ENCODE peak calls at places on chromosomes 6 and 20, in four cellular contexts. K, X, Z and D are unnamed samples. For H3K27me3, the result is how much of the 10 kb centered on the place peaks cover.

GRCh38 chr6:169653691-169654090 is 48.1 kb downstream of the WDR27 start:
- DNase-seq in K (no peak), X (no peak), Z (no peak), D (no peak)

GRCh38 chr6:27149140-27149539 is 98.4 kb upstream of the PRSS16 start:
- DNase-seq in Z (no peak), K (no peak), X (no peak), D (no peak)

GRCh38 chr6:162829013-162829742 is 101.4 kb downstream of the PACRG start:
- DNase-seq in X (no peak), K (no peak), Z (no peak), D (no peak)

GRCh38 chr20:60009318-60009717 is 51.1 kb downstream of the CDH26 start:
- DNase-seq in K (no peak), X (no peak), Z (no peak), D (peak)

GRCh38 chr6:42045538-42046460 is 4.5 kb upstream of the TAF8 start:
- DNase-seq in K (peak), X (peak), Z (peak), D (no peak)

GRCh38 chr6:24788031-24788665 is 10.6 kb downstream of the ARMH2 start:
- DNase-seq in K (no peak), X (no peak), Z (no peak), D (no peak)

GRCh38 chr20:49824206-49824605 is 11.6 kb downstream of the SLC9A8 start:
- DNase-seq in K (no peak), X (no peak), Z (no peak), D (no peak)

GRCh38 chr20:59031326-59032022 is 661 bp downstream of the ATP5F1E start:
- DNase-seq in K (no peak), Z (no peak), X (no peak), D (no peak)

GRCh38 chr6:77341058-77341986 is 122.0 kb downstream of the HTR1B start:
- DNase-seq in Z (peak), K (peak), X (peak), D (no peak)

GRCh38 chr6:30071858-30072257 is 3.7 kb downstream of the RNF39 start:
- DNase-seq in Z (no peak), X (no peak), K (no peak), D (no peak)

GRCh38 chr6:44001318-44001868 is 125.9 kb downstream of the MRPL14 start:
- DNase-seq in Z (no peak), X (peak), K (no peak), D (peak)
- H3K4me3 ChIP-seq in Z (no peak), X (no peak), K (no peak), D (peak)

DNA sequence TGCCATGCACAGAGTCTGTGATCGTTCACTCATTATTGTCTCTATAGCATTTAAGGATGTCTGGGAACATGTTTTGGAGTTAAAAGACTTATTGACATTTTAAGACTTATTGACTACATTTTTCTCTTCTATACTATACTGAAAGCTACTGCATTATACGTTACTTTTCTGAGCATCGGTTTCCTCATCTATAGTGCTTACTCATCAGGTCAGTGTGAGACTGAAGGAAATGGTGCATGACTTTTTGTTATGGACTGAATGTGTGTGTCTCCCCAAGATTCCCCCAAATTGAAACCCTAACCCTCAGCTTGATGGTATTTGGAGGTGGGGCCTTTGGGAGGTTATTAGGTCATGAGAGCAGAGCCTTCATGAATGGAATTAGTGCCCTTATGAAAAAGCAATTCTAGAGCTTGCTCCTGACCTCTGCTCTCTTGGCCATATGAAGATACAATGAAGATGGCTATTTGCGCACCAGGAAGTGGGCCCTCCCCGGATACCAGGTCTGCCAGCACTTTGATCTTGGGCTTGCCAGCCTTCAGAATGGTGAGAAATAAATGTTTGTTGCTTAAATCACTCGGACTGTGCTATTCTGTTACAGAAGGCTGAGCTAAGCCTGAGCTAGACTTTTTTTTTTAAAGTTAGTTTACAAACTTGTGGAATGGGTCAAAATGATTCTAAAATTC is 243.7 kb upstream of the RREB1 start:
- DNase-seq in X (no peak), K (no peak), Z (no peak), D (no peak)
- H3K27me3 ChIP-seq in X (under half), K (under half), Z (under half), D (under half)

DNA sequence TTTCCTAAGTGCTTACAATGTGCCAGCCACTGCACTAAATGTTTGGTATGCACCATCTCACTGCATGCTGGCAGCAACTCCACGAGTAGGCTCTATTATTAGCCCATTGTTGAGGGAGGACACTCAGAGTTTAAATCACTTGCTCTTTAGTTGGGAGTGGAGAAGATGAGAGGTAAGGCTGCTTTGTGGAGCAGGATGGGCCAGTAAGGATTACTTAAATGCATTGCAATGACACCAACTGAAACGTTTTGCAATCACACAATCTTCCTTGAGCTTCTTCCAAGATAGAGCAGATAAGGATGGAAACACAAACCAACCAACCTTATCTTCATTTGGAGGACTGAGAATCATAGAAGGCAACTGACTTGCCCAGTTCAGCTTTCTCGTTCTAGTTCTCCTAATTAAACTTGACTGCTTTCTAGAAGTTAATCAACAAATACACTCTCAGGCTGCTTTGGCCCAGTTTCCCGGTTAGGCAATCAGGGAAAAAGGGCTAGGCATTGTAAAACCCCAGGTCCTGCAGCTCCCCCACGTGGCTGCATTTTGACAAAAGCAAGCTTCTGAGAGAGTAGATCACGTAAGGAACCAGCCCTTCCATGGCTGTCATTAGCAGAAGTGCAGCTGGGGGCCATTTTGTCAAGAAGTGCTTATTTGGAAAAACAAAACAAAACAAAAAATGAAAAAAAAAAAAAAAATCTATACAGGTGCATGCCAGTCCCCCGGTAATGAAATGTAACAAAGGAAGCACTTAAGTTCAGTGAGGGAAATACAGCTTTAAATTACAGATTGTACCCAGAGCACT is 130.6 kb downstream of the BCAS1 start:
- DNase-seq in K (peak), Z (peak), X (peak), D (peak)
- H3K4me3 ChIP-seq in K (peak), Z (no peak), X (peak), D (no peak)

DNA sequence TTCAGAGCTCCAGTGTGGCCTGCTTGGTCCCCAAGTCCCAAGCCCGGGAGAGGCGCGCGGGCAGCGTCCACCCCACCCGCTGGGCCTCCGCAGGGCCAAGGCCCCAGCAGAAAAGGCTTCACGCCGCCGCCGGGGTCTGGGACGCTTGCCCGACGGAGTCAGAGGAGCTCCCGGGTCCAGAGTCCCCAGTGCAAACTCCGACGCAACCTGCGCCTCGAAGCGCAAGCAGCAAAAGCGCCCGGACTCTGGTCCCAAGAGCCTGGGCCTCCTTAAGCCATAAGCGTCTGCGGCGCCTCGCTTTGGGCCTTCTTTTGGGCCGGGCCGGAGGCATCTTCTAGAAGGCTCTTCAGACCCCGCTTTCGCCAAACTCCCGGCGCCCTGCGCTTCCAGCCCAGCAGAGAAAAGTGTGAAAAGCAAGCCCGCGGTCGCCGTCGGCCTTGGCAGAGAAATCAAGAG is 1.4 kb downstream of the TBX18 start:
- DNase-seq in X (no peak), Z (no peak), K (no peak), D (peak)
- H3K27me3 ChIP-seq in X (half or more), Z (half or more), K (half or more), D (under half)

GRCh38 chr20:2751347-2751867 is 49.0 kb downstream of the CPXM1 start:
- DNase-seq in X (no peak), K (no peak), Z (no peak), D (no peak)

GRCh38 chr20:2750343-2751251 is 49.8 kb downstream of the CPXM1 start:
- DNase-seq in Z (peak), X (no peak), K (no peak), D (no peak)

GRCh38 chr20:2748551-2749342 is 51.7 kb downstream of the CPXM1 start:
- DNase-seq in K (no peak), X (no peak), Z (peak), D (no peak)

GRCh38 chr20:2749343-2749950 is 51.0 kb downstream of the CPXM1 start:
- DNase-seq in Z (peak), K (no peak), X (no peak), D (no peak)

DNA sequence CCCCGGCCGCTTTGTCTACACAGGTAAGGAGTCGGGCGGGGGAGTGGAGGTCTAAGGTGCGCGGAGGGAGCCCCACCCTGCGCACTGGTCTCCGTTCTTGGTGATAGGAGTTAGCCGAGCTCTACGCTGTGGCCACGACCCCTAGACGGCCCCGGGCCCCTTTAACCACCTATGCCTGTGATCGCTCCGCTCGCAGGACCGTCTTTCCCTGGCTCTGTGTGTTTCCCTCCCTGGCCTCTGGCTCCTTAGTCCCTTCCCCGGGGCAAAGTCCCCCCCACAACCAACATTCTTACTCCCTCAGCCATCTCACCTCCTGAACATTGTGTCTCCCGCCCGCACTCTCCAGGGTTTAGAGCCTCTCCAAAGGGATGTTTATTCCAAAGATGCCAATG is 50.5 kb downstream of the CPXM1 start:
- DNase-seq in Z (no peak), K (no peak), X (no peak), D (no peak)
- H3K4me3 ChIP-seq in Z (no peak), K (no peak), X (no peak), D (no peak)

GRCh38 chr6:100453701-100454521 is 10.8 kb downstream of the SIM1 start:
- DNase-seq in K (no peak), Z (no peak), X (no peak), D (no peak)
- H3K27me3 ChIP-seq in K (half or more), Z (half or more), X (half or more), D (under half)

GRCh38 chr6:35046862-35047261 is 94.3 kb downstream of the TCP11 start:
- DNase-seq in Z (no peak), K (no peak), X (no peak), D (no peak)

GRCh38 chr6:35048031-35048613 is 93.0 kb downstream of the TCP11 start:
- DNase-seq in Z (peak), K (no peak), X (peak), D (peak)

GRCh38 chr6:35048631-35049083 is 92.5 kb downstream of the TCP11 start:
- DNase-seq in K (no peak), Z (peak), X (peak), D (peak)

GRCh38 chr6:35046098-35046497 is 95.0 kb downstream of the TCP11 start:
- DNase-seq in X (no peak), K (no peak), Z (no peak), D (no peak)

DNA sequence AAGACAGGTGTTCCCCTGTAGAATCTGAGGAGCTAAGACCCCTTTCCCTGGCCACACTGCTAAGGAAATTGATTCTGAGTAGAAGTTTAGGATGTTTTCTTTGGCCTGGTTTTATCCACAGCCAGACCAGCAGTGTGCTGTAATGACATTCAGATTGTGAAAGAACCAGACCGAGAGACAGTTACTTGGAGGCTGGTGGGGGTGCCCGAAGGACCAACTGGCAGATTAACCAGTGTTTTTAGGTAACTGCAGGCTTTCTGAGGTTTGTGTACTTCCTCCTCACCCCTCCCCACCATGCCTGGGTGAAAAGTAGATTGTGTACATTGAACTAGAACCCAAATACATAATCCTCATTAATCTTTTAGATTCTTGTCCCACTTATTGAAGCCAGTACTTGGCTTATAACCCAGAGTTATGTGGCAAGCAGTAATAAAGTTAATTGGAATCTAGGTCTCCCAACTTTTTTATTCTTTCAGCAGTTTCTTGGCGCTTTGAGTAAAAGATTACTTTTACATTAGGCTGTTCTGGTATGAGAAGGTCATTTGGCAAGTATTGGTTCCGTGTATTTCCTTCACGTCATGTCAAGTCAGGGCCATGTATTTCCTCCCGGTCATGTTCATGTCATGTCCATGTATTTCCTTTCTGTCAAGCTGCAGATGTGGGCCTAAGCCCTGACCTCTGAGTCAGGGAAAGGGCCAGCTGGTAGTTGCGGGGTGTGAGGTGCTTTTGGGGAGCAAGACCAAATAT is 93.7 kb downstream of the TCP11 start:
- DNase-seq in Z (peak), X (no peak), K (no peak), D (peak)
- H3K4me3 ChIP-seq in Z (no peak), X (no peak), K (peak), D (peak)

GRCh38 chr6:33013608-33014007 is 4.2 kb upstream of the HLA-DOA start:
- DNase-seq in K (no peak), X (no peak), Z (no peak), D (peak)

GRCh38 chr6:33007831-33008395 is 1.5 kb downstream of the HLA-DOA start:
- DNase-seq in Z (no peak), X (no peak), K (no peak), D (no peak)

GRCh38 chr6:33010356-33010755 is 965 bp upstream of the HLA-DOA start:
- DNase-seq in K (no peak), X (no peak), Z (no peak), D (no peak)

GRCh38 chr6:33004940-33005339 is 4.5 kb downstream of the HLA-DOA start:
- DNase-seq in X (no peak), K (no peak), Z (no peak), D (no peak)

DNA sequence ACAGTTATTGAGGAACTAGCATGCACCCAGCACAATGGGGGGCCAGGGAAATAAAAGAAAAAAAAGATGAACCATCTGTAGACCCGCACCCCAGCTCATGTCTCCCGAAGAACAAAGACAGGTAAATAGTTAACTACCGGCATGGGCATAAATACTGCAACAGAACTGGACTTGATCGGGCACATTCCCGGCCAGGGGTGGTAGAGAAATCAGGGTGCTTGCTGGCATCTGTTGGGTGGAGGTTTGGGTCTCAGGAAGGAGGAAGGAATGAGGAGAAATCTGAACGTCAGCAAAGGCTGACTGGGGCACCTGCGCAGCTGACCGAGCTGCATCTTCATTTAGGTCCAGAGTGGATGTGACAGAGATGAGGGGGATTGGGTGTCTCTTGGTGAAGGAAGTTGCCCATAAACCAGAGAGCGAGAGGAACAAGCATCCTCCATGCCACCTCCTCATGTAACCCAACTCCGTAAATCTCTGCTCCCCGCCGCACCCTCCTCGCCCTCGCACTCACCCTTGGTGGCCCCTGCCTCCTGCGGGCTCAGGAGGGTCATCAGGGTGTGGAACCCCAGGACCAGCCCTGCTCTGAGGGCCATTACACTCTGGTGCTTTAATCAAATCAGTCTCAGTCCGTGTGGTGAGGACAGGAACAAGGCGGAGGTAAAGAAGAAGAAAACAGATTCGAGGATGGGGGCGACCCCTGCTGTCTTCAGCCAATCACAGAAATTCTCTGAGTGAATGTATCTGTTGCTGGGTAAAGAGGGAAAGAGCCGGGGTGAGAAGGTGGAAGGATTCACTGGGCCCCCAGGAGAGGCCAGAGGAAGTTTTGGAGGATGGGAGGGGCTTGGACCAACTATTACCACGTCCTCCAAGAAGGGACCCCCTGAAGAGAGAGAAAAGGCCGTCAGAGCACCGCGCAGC is at the start of gene HLA-DOA:
- DNase-seq in Z (no peak), X (peak), K (no peak), D (peak)
- H3K27me3 ChIP-seq in Z (under half), X (under half), K (under half), D (under half)

GRCh38 chr20:45341579-45341938 is 6.7 kb downstream of the SDC4 start:
- DNase-seq in K (no peak), Z (peak), X (peak), D (no peak)
- H3K4me3 ChIP-seq in K (peak), Z (no peak), X (peak), D (peak)

GRCh38 chr20:61254881-61255589 is 3.0 kb downstream of the CDH4 start:
- DNase-seq in K (no peak), X (no peak), Z (no peak), D (no peak)
- H3K27me3 ChIP-seq in K (half or more), X (half or more), Z (half or more), D (half or more)